ENCODE peak calls at places on chromosome X, in five cellular contexts. F is IMR-90, Z is A549, Q is K562, Y is GM12878. I is an unnamed sample.

GRCh38 chrX:119427795-119428185 is 28.7 kb downstream of the SLC25A43 start:
- DNase-seq in Q (no peak), F (no peak), Y (no peak), Z (no peak), I (no peak)

GRCh38 chrX:63275127-63275526 is 76.0 kb downstream of the SPIN4 start:
- DNase-seq in F (peak), Q (peak), Y (peak), Z (peak), I (peak)

GRCh38 chrX:106972896-106973295 is 27.1 kb downstream of the MORC4 start:
- DNase-seq in Z (no peak), Q (no peak), F (no peak), Y (no peak), I (no peak)

GRCh38 chrX:56797966-56798711 is 69.1 kb downstream of the NBDY start:
- DNase-seq in Q (no peak), F (no peak), Y (no peak), Z (no peak), I (peak)

GRCh38 chrX:20057479-20057878 is 59.2 kb downstream of the MAP7D2 start:
- DNase-seq in F (no peak), Q (no peak), Z (no peak), Y (no peak), I (no peak)

GRCh38 chrX:13094374-13094773 is 50.0 kb upstream of the FAM9C start:
- DNase-seq in F (no peak), Q (no peak), Z (no peak), Y (no peak), I (no peak)

GRCh38 chrX:16785247-16786138 is 773 bp upstream of the TXLNG start:
- DNase-seq in F (no peak), Z (no peak), Y (no peak), Q (no peak), I (peak)

GRCh38 chrX:15769300-15769954 is 20.9 kb upstream of the ZRSR2 start:
- DNase-seq in F (peak), Y (no peak), Z (no peak), Q (no peak), I (no peak)

GRCh38 chrX:123308663-123309062 is 124.6 kb downstream of the GRIA3 start:
- DNase-seq in Y (no peak), Q (no peak), Z (no peak), F (no peak), I (no peak)

GRCh38 chrX:40411350-40412111 is 169.2 kb upstream of the ATP6AP2 start:
- DNase-seq in F (no peak), Z (no peak), Y (no peak), Q (peak), I (no peak)

GRCh38 chrX:31819455-31819854 is 747.6 kb upstream of the FTHL17 start:
- DNase-seq in Z (no peak), Y (no peak), Q (no peak), F (no peak), I (no peak)

GRCh38 chrX:17584248-17584681 is 153.0 kb upstream of the SCML1 start:
- DNase-seq in Q (no peak), Z (no peak), Y (no peak), F (peak), I (no peak)

GRCh38 chrX:104351173-104351769 is 96.5 kb upstream of the ESX1 start:
- DNase-seq in F (peak), Y (no peak), Z (peak), Q (no peak), I (no peak)

GRCh38 chrX:42714981-42715688 is 62.8 kb downstream of the PPP1R2C start:
- DNase-seq in F (no peak), Z (peak), Q (no peak), Y (no peak), I (peak)

GRCh38 chrX:1411331-1411730 is 19.4 kb upstream of the SLC25A6 start:
- DNase-seq in Y (no peak), Z (no peak), Q (no peak), F (no peak), I (no peak)

GRCh38 chrX:102599950-102600579 is 750 bp downstream of the ARMCX5 start:
- DNase-seq in Q (peak), Z (no peak), F (peak), Y (no peak), I (no peak)

GRCh38 chrX:23756165-23756564 is 13.1 kb upstream of the ACOT9 start:
- DNase-seq in Y (peak), Z (peak), F (peak), Q (peak), I (peak)

GRCh38 chrX:39261446-39262147 is 460.3 kb downstream of the MID1IP1 start:
- DNase-seq in Q (peak), Y (no peak), Z (peak), F (no peak), I (peak)

GRCh38 chrX:149161438-149162088 is 343.5 kb downstream of the IDS start:
- DNase-seq in Q (no peak), Y (no peak), Z (no peak), F (no peak), I (no peak)

GRCh38 chrX:15973299-15973698 is 118.7 kb upstream of the AP1S2 start:
- DNase-seq in Q (peak), Y (peak), F (peak), Z (peak), I (peak)

GRCh38 chrX:10166731-10167149 is 10.0 kb downstream of the CLCN4 start:
- DNase-seq in Y (no peak), Z (no peak), F (no peak), Q (no peak), I (no peak)

GRCh38 chrX:15087747-15088146 is 182.1 kb downstream of the ASB9 start:
- DNase-seq in Y (no peak), Z (no peak), F (no peak), Q (no peak), I (no peak)

GRCh38 chrX:125757794-125758564 is 408.1 kb downstream of the DCAF12L2 start:
- DNase-seq in Q (peak), F (no peak), Z (no peak), Y (no peak), I (no peak)

GRCh38 chrX:11386001-11386523 is 92.8 kb downstream of the AMELX start:
- DNase-seq in Q (no peak), Z (no peak), F (peak), Y (no peak), I (no peak)

GRCh38 chrX:101462892-101463291 is 22.4 kb upstream of the ARMCX4 start:
- DNase-seq in Z (peak), Y (no peak), F (peak), Q (peak), I (peak)

GRCh38 chrX:101460669-101461068 is 24.6 kb upstream of the ARMCX4 start:
- DNase-seq in Z (no peak), Y (no peak), Q (no peak), F (no peak), I (no peak)
- TF ChIP-seq RCOR1 in Z (no peak), Y (no peak), Q (no peak), F (no peak), I (no peak)

GRCh38 chrX:363621-364375 is 22.9 kb downstream of the PPP2R3B start:
- DNase-seq in Y (no peak), F (no peak), Z (no peak), Q (no peak), I (no peak)
- TF ChIP-seq RCOR1 in Y (no peak), F (no peak), Z (no peak), Q (no peak), I (no peak)

DNA sequence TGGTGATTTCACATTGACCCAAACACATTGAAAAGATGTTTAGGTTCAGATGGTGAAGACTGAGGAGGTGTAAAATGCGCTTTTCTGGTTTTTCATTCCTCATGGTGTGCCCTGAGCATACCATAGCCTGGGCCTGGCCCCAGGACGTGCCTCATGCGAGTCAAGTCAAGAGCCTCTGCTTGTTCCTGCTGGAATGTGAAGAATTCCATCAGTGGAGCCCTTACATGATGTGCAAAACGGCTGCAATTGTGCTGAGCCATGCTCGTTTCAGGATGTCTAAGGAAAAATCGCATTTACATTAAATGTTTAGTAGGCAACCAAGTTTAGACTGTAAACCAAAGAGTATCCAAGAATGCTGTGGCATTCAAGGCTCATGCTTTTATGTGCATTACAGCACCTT is 34.9 kb downstream of the GYG2 start:
- DNase-seq in Q (no peak), F (peak), Z (no peak), Y (no peak), I (no peak)
- TF ChIP-seq RCOR1 in Q (no peak), F (no peak), Z (no peak), Y (no peak), I (no peak)

GRCh38 chrX:153937056-153937455 is 2.2 kb upstream of the NAA10 start:
- DNase-seq in Q (no peak), Y (no peak), F (no peak), Z (no peak), I (no peak)

GRCh38 chrX:153938226-153938786 is 3.5 kb upstream of the NAA10 start:
- DNase-seq in Q (no peak), Y (no peak), Z (no peak), F (peak), I (no peak)

GRCh38 chrX:153934473-153935325 is at the start of gene NAA10:
- DNase-seq in Q (peak), Y (no peak), Z (peak), F (peak), I (peak)

GRCh38 chrX:153933751-153934472 is 925 bp downstream of the NAA10 start:
- DNase-seq in F (peak), Z (no peak), Y (no peak), Q (no peak), I (no peak)

GRCh38 chrX:153935326-153935851 is 552 bp upstream of the NAA10 start:
- DNase-seq in F (no peak), Y (no peak), Z (no peak), Q (peak), I (no peak)
- TF ChIP-seq RCOR1 in F (no peak), Y (no peak), Z (no peak), Q (no peak), I (no peak)

GRCh38 chrX:80808854-80809493 is 703 bp downstream of the BRWD3 start:
- DNase-seq in Y (no peak), F (no peak), Z (peak), Q (no peak), I (peak)

GRCh38 chrX:80808160-80808735 is 1.4 kb downstream of the BRWD3 start:
- DNase-seq in Q (peak), F (peak), Z (peak), Y (peak), I (peak)

GRCh38 chrX:80816051-80816450 is 6.4 kb upstream of the BRWD3 start:
- DNase-seq in Q (no peak), F (no peak), Z (no peak), Y (no peak), I (no peak)

GRCh38 chrX:80810365-80810978 is 795 bp upstream of the BRWD3 start:
- DNase-seq in Y (no peak), F (no peak), Z (peak), Q (no peak), I (no peak)

GRCh38 chrX:80812176-80812575 is 2.5 kb upstream of the BRWD3 start:
- DNase-seq in Q (no peak), Z (no peak), F (peak), Y (no peak), I (peak)
- TF ChIP-seq RCOR1 in Q (no peak), Z (no peak), F (no peak), Y (no peak), I (no peak)

GRCh38 chrX:25427873-25428555 is 412.2 kb upstream of the ARX start:
- DNase-seq in F (no peak), Y (no peak), Q (no peak), Z (no peak), I (no peak)
- TF ChIP-seq RCOR1 in F (no peak), Y (no peak), Q (no peak), Z (no peak), I (no peak)

I was measured in SK-N-SH.